ENCODE peak calls at places on chromosomes 1 and 21, in four cellular contexts. One of them, this sample, is unnamed.

GRCh38 chr1:84089470-84090261 is 54.4 kb upstream of the PRKACB start:
- DNase-seq in sigmoid colon: no peak
- DNase-seq in ovary: no peak
- DNase-seq in right lobe of liver: no peak
- DNase-seq in this sample: no peak

GRCh38 chr1:228021526-228022030 is 14.8 kb downstream of the WNT3A start:
- DNase-seq in right lobe of liver: peak; percentile 42
- DNase-seq in ovary: peak; percentile 6
- DNase-seq in sigmoid colon: peak; percentile 25
- DNase-seq in this sample: no peak

GRCh38 chr21:25637846-25638245 is 1.2 kb upstream of the JAM2 start:
- DNase-seq in sigmoid colon: no peak
- DNase-seq in ovary: no peak
- DNase-seq in right lobe of liver: no peak
- DNase-seq in this sample: no peak

GRCh38 chr1:56339786-56340465 is 239.4 kb downstream of the PLPP3 start:
- DNase-seq in sigmoid colon: no peak
- DNase-seq in ovary: no peak
- DNase-seq in right lobe of liver: no peak
- DNase-seq in this sample: no peak

GRCh38 chr1:71357708-71358107 is 276.9 kb upstream of the ZRANB2 start:
- DNase-seq in ovary: no peak
- DNase-seq in right lobe of liver: peak; percentile 25
- DNase-seq in sigmoid colon: no peak
- DNase-seq in this sample: no peak

GRCh38 chr1:56967900-56968832 is 2.4 kb upstream of the C8B start:
- DNase-seq in sigmoid colon: no peak
- DNase-seq in ovary: peak; percentile 17
- DNase-seq in right lobe of liver: peak; percentile 78
- DNase-seq in this sample: peak; percentile 14

GRCh38 chr1:156851779-156852413 is 7.0 kb downstream of the INSRR start:
- DNase-seq in right lobe of liver: peak; percentile 96
- DNase-seq in ovary: no peak
- DNase-seq in sigmoid colon: no peak
- DNase-seq in this sample: no peak

GRCh38 chr1:20964540-20965484 is 177.7 kb upstream of the HP1BP3 start:
- DNase-seq in sigmoid colon: no peak
- DNase-seq in right lobe of liver: no peak
- DNase-seq in ovary: no peak
- DNase-seq in this sample: peak; percentile 73

GRCh38 chr1:156858959-156859522 is at the start of gene INSRR:
- DNase-seq in sigmoid colon: no peak
- DNase-seq in ovary: no peak
- DNase-seq in right lobe of liver: no peak
- DNase-seq in this sample: peak; percentile 61

GRCh38 chr21:35658242-35658641 is 402.1 kb downstream of the SETD4 start:
- DNase-seq in right lobe of liver: no peak
- DNase-seq in sigmoid colon: no peak
- DNase-seq in ovary: no peak
- DNase-seq in this sample: peak; percentile 77

GRCh38 chr1:171477804-171478203 is 7.5 kb upstream of the PRRC2C start:
- DNase-seq in sigmoid colon: no peak
- DNase-seq in ovary: no peak
- DNase-seq in right lobe of liver: no peak
- DNase-seq in this sample: no peak

GRCh38 chr1:157139125-157139524 is 930 bp upstream of the ETV3 start:
- DNase-seq in right lobe of liver: no peak
- DNase-seq in ovary: no peak
- DNase-seq in sigmoid colon: no peak
- DNase-seq in this sample: no peak

GRCh38 chr1:160797861-160798273 is 1.9 kb downstream of the LY9 start:
- DNase-seq in right lobe of liver: no peak
- DNase-seq in ovary: no peak
- DNase-seq in sigmoid colon: no peak
- DNase-seq in this sample: no peak

GRCh38 chr21:30072496-30072895 is 94.1 kb downstream of the CLDN17 start:
- DNase-seq in sigmoid colon: no peak
- DNase-seq in right lobe of liver: no peak
- DNase-seq in ovary: no peak
- DNase-seq in this sample: peak; percentile 54

GRCh38 chr1:24642481-24643361 is at the start of gene SRRM1:
- DNase-seq in right lobe of liver: peak; percentile 100
- DNase-seq in ovary: peak; percentile 99
- DNase-seq in sigmoid colon: peak; percentile 100
- DNase-seq in this sample: peak; percentile 100

GRCh38 chr21:43727571-43728466 is 8.9 kb downstream of the PDXK start:
- DNase-seq in ovary: peak; percentile 48
- DNase-seq in right lobe of liver: peak; percentile 93
- DNase-seq in sigmoid colon: no peak
- DNase-seq in this sample: peak; percentile 83

GRCh38 chr21:39009587-39010225 is 173.5 kb downstream of the PSMG1 start:
- DNase-seq in sigmoid colon: no peak
- DNase-seq in ovary: no peak
- DNase-seq in right lobe of liver: no peak
- DNase-seq in this sample: no peak

GRCh38 chr1:207248544-207249206 is 72.8 kb upstream of the CD55 start:
- DNase-seq in sigmoid colon: no peak
- DNase-seq in right lobe of liver: no peak
- DNase-seq in ovary: no peak
- DNase-seq in this sample: peak; percentile 4

GRCh38 chr1:95046359-95046758 is 26.4 kb downstream of the ALG14 start:
- DNase-seq in ovary: no peak
- DNase-seq in sigmoid colon: no peak
- DNase-seq in right lobe of liver: no peak
- DNase-seq in this sample: no peak

GRCh38 chr1:39671793-39672550 is at the start of gene NT5C1A:
- DNase-seq in sigmoid colon: no peak
- DNase-seq in right lobe of liver: no peak
- DNase-seq in ovary: no peak
- DNase-seq in this sample: peak; percentile 44

GRCh38 chr1:3013371-3014038 is 7.8 kb upstream of the ACTRT2 start:
- DNase-seq in sigmoid colon: peak; percentile 35
- DNase-seq in ovary: no peak
- DNase-seq in right lobe of liver: no peak
- DNase-seq in this sample: no peak

GRCh38 chr21:29130234-29130993 is at the start of gene MAP3K7CL:
- DNase-seq in right lobe of liver: no peak
- DNase-seq in sigmoid colon: peak; percentile 81
- DNase-seq in ovary: peak; percentile 28
- DNase-seq in this sample: no peak

GRCh38 chr1:29709711-29710169 is 473.4 kb downstream of the PTPRU start:
- DNase-seq in ovary: no peak
- DNase-seq in sigmoid colon: no peak
- DNase-seq in right lobe of liver: no peak
- DNase-seq in this sample: no peak

GRCh38 chr1:48571303-48571987 is 99.4 kb upstream of the SPATA6 start:
- DNase-seq in sigmoid colon: no peak
- DNase-seq in right lobe of liver: no peak
- DNase-seq in ovary: no peak
- DNase-seq in this sample: no peak

GRCh38 chr1:39047374-39048229 is 21.5 kb downstream of the NDUFS5 start:
- DNase-seq in ovary: peak; percentile 67
- DNase-seq in right lobe of liver: no peak
- DNase-seq in sigmoid colon: peak; percentile 69
- DNase-seq in this sample: peak; percentile 53

GRCh38 chr1:228785366-228786085 is 50.2 kb downstream of the RHOU start:
- DNase-seq in right lobe of liver: no peak
- DNase-seq in ovary: no peak
- DNase-seq in sigmoid colon: no peak
- DNase-seq in this sample: no peak

GRCh38 chr1:223197923-223198627 is 55.0 kb upstream of the TLR5 start:
- DNase-seq in right lobe of liver: no peak
- DNase-seq in sigmoid colon: no peak
- DNase-seq in ovary: no peak
- DNase-seq in this sample: no peak

GRCh38 chr1:41802532-41803501 is 115.9 kb downstream of the HIVEP3 start:
- DNase-seq in sigmoid colon: peak; percentile 78
- DNase-seq in right lobe of liver: no peak
- DNase-seq in ovary: no peak
- DNase-seq in this sample: peak; percentile 93

GRCh38 chr1:204478166-204478899 is 16.3 kb downstream of the PIK3C2B start:
- DNase-seq in ovary: no peak
- DNase-seq in sigmoid colon: no peak
- DNase-seq in right lobe of liver: no peak
- DNase-seq in this sample: no peak

GRCh38 chr1:17167783-17168479 is 37.0 kb upstream of the PADI1 start:
- DNase-seq in right lobe of liver: no peak
- DNase-seq in sigmoid colon: no peak
- DNase-seq in ovary: no peak
- DNase-seq in this sample: no peak

GRCh38 chr1:18929686-18930085 is 26.8 kb downstream of the IFFO2 start:
- DNase-seq in sigmoid colon: no peak
- DNase-seq in right lobe of liver: no peak
- DNase-seq in ovary: no peak
- DNase-seq in this sample: no peak

GRCh38 chr1:33349778-33350610 is 29.1 kb upstream of the A3GALT2 start:
- DNase-seq in sigmoid colon: peak; percentile 95
- DNase-seq in right lobe of liver: peak; percentile 93
- DNase-seq in ovary: peak; percentile 88
- DNase-seq in this sample: peak; percentile 91

GRCh38 chr21:24829397-24829796 is 777.9 kb downstream of the MRPL39 start:
- DNase-seq in sigmoid colon: no peak
- DNase-seq in ovary: no peak
- DNase-seq in right lobe of liver: no peak
- DNase-seq in this sample: no peak

GRCh38 chr21:29613021-29613420 is 314.3 kb downstream of the BACH1 start:
- DNase-seq in right lobe of liver: no peak
- DNase-seq in ovary: no peak
- DNase-seq in sigmoid colon: no peak
- DNase-seq in this sample: no peak

DNA sequence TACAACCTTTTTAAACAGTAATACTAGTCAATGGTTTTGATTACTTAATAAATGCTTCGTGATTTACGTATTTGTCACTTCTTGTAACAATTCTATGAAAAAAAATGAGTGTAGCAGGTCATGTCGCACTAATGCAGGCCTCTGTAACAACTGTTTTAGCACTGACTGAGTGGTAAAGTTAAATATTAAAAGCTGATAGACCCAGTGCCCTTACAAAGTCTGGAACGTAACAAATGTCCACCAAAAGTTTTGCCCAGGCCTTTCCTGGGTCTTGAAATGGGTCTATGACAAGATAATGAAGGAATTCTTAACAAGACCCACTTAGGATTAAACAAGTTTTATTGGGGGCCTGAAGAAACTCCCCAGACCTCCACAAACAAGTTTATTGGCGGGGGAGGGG is 304.6 kb upstream of the DEPDC1 start:
- DNase-seq in ovary: no peak
- DNase-seq in right lobe of liver: no peak
- DNase-seq in sigmoid colon: no peak
- DNase-seq in this sample: no peak
- TF ChIP-seq POLR2A in ovary: no peak
- TF ChIP-seq POLR2A in right lobe of liver: no peak
- TF ChIP-seq POLR2A in sigmoid colon: no peak
- TF ChIP-seq POLR2A in this sample: no peak

DNA sequence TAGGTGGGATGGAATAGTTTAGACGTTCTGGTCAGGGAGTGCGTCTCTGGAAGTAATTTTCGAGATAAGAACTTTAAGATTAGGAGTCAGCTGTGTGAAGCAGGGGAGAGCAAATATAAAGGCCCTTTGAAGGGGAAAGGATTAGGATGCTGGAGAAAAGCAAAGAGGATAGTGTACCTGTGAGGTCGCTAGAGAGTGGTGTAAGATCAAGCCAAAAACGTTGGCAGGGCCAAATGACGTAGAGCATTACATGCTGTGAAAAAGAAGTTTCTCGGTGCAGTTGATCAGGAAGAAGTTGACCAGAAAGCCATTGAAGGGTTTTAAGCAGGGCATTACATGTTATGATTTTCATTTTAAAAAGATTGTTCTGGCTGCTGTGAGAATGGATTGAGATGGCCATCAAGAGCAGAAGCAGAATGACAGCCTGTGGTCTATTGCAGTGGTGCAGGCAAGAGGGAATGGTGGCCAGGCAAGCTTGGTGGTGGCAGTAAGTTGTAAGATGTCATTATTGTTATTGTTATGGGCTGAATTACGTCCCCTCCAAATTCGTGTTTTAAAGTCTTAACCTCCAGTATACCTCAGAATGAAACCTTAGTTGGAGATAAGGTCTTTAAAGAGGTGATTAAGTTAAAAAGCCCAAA is 113.6 kb upstream of the KIF26B start:
- DNase-seq in sigmoid colon: no peak
- DNase-seq in right lobe of liver: no peak
- DNase-seq in ovary: no peak
- DNase-seq in this sample: no peak
- TF ChIP-seq CTCF in sigmoid colon: no peak
- TF ChIP-seq CTCF in right lobe of liver: no peak
- TF ChIP-seq CTCF in ovary: no peak
- TF ChIP-seq CTCF in this sample: no peak

DNA sequence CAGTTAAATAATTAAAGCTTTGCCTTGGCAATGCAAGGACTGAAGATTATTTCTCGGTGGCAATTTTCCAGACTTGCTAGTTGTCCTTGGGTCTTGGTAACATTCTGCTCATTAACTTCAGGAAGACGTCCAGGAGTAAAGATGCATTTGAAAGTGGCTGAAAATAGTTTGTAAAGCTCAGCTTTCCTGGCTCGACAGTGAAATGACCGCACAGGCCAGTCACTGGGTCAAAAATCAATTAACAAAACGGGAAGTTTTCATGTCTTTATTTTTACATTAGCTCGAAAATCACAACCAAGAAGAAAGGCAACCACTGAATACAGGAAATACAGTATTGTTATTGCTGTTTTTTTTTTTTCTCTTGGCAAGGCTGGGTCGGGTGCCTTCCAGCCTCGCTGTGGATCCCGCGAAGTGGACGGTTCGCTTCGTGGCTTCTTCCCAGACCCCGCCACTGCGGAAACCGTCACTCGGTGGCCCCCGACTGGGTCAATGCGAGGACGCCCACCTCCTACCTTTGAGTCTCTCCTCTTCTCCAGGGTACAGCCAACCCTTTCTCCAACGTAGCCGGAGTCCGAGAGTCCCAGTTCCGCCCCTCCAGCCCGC is 479 bp upstream of the SNX7 start:
- DNase-seq in sigmoid colon: no peak
- DNase-seq in right lobe of liver: no peak
- DNase-seq in ovary: no peak
- DNase-seq in this sample: no peak
- TF ChIP-seq POLR2A in sigmoid colon: no peak
- TF ChIP-seq POLR2A in right lobe of liver: no peak
- TF ChIP-seq POLR2A in ovary: no peak
- TF ChIP-seq POLR2A in this sample: no peak

GRCh38 chr1:8214501-8215173 is 103.3 kb upstream of the SLC45A1 start:
- DNase-seq in right lobe of liver: no peak
- DNase-seq in sigmoid colon: no peak
- DNase-seq in ovary: no peak
- DNase-seq in this sample: no peak
- TF ChIP-seq CTCF in right lobe of liver: no peak
- TF ChIP-seq CTCF in sigmoid colon: no peak
- TF ChIP-seq CTCF in ovary: no peak
- TF ChIP-seq CTCF in this sample: no peak